ENCODE peak calls at places on chromosome X, in four cellular contexts. E is progenitor cell of endocrine pancreas; L is stimulated activated CD4-positive, alpha-beta T cell treated with anti-CD3 and anti-CD28 coated beads, Interleukin-1b, Interleukin-23, amount 100 ng/mL, for 24 hours; Y is colonic mucosa. A is an unnamed sample.

GRCh38 chrX:15815779-15816452 is 25.6 kb downstream of the ZRSR2 start:
- DNase-seq in E (no peak), L (no peak), Y (no peak), A (no peak)

GRCh38 chrX:72057331-72057730 is 74.4 kb downstream of the RTL5 start:
- DNase-seq in E (no peak), L (no peak), Y (no peak), A (no peak)

GRCh38 chrX:71171110-71171801 is 26.6 kb downstream of the NLGN3 start:
- DNase-seq in E (no peak), L (no peak), Y (no peak), A (no peak)

GRCh38 chrX:16466640-16467432 is 183.1 kb upstream of the S100G start:
- DNase-seq in E (no peak), L (no peak), Y (no peak), A (no peak)

GRCh38 chrX:138709886-138710285 is 1.6 kb downstream of the FGF13 start:
- DNase-seq in E (no peak), Y (no peak), L (no peak), A (no peak)

GRCh38 chrX:151177141-151178027 is 1.0 kb downstream of the GPR50 start:
- DNase-seq in E (no peak), L (no peak), Y (no peak), A (no peak)

GRCh38 chrX:21658746-21659145 is 616 bp upstream of the KLHL34 start:
- DNase-seq in E (no peak), L (no peak), Y (peak), A (no peak)

GRCh38 chrX:16855363-16856075 is 14.6 kb downstream of the RBBP7 start:
- DNase-seq in Y (no peak), E (no peak), L (no peak), A (no peak)

GRCh38 chrX:132023117-132023895 is at the start of gene STK26:
- DNase-seq in Y (peak), E (peak), L (peak), A (peak)

GRCh38 chrX:153953342-153953830 is 8.9 kb upstream of the RENBP start:
- DNase-seq in Y (peak), E (peak), L (peak), A (peak)

GRCh38 chrX:102712967-102713677 is 874 bp downstream of the GPRASP2 start:
- DNase-seq in E (no peak), L (no peak), Y (peak), A (no peak)